ENCODE peak calls at places on chromosomes 1 and 21, in four cellular contexts. C is CD8-positive, alpha-beta T cell; E is AG04449; N is NB4. Z is an unnamed sample.
A peak's percentile ranks its signal among the peaks of the same experiment; 100 is the strongest.

GRCh38 chr1:240585975-240586374 is 26.0 kb downstream of the GREM2 start:
- DNase-seq in E (no peak), C (no peak), N (no peak), Z (no peak)

GRCh38 chr1:59900640-59901039 is 25.9 kb downstream of the CYP2J2 start:
- DNase-seq in C (no peak), E (no peak), N (no peak), Z (no peak)

GRCh38 chr1:1432566-1432950 is 2.9 kb upstream of the VWA1 start:
- DNase-seq in N (no peak), C (no peak), E (no peak), Z (no peak)

GRCh38 chr1:21764615-21765423 is 18.1 kb downstream of the USP48 start:
- DNase-seq in E (peak; percentile 71), N (peak; percentile 65), C (no peak), Z (peak; percentile 43)

GRCh38 chr1:217465102-217465501 is 165.8 kb downstream of the GPATCH2 start:
- DNase-seq in N (no peak), C (no peak), E (no peak), Z (no peak)

GRCh38 chr21:38077504-38077903 is 161.2 kb upstream of the KCNJ6 start:
- DNase-seq in C (no peak), N (no peak), E (no peak), Z (no peak)

GRCh38 chr1:94236021-94236491 is 1.3 kb downstream of the ARHGAP29 start:
- DNase-seq in N (no peak), C (no peak), E (peak; percentile 5), Z (no peak)

GRCh38 chr1:156959414-156959813 is 39.0 kb downstream of the LRRC71 start:
- DNase-seq in E (peak; percentile 47), C (no peak), N (no peak), Z (peak; percentile 24)

GRCh38 chr1:84048820-84049219 is 49.9 kb upstream of the TTLL7 start:
- DNase-seq in C (no peak), E (no peak), N (no peak), Z (no peak)

GRCh38 chr1:228543396-228543795 is 56.2 kb downstream of the RNF187 start:
- DNase-seq in C (no peak), E (no peak), N (no peak), Z (no peak)

GRCh38 chr1:230268371-230269170 is 157.6 kb downstream of the PGBD5 start:
- DNase-seq in C (no peak), N (peak; percentile 43), E (peak; percentile 21), Z (peak; percentile 46)

GRCh38 chr1:230272557-230272956 is 153.6 kb downstream of the PGBD5 start:
- DNase-seq in N (no peak), C (no peak), E (no peak), Z (no peak)

GRCh38 chr1:230271396-230272035 is 154.6 kb downstream of the PGBD5 start:
- DNase-seq in N (no peak), C (no peak), E (no peak), Z (no peak)

GRCh38 chr1:230270940-230271325 is 155.2 kb downstream of the PGBD5 start:
- DNase-seq in N (no peak), C (no peak), E (no peak), Z (no peak)

GRCh38 chr1:230270185-230270939 is 155.8 kb downstream of the PGBD5 start:
- DNase-seq in N (no peak), E (no peak), C (no peak), Z (no peak)
- H3K4me3 ChIP-seq in N (no peak overlapping the region), E (no peak overlapping the region), C (no peak overlapping the region), Z (no peak overlapping the region)

GRCh38 chr21:25710550-25710949 is 24.2 kb downstream of the ATP5PF start:
- DNase-seq in N (no peak), E (no peak), C (no peak), Z (no peak)
- TF ChIP-seq CTCF in N (no peak), E (no peak), C (no peak), Z (no peak)

GRCh38 chr1:153617677-153618076 is 1.6 kb upstream of the S100A14 start:
- DNase-seq in E (no peak), N (peak; percentile 58), C (peak; percentile 22), Z (no peak)

GRCh38 chr1:153616885-153617428 is 832 bp upstream of the S100A14 start:
- DNase-seq in C (no peak), E (no peak), N (no peak), Z (no peak)

GRCh38 chr1:153615406-153615805 is 719 bp downstream of the S100A14 start:
- DNase-seq in E (no peak), C (no peak), N (no peak), Z (no peak)

GRCh38 chr1:153614906-153615305 is 1.2 kb downstream of the S100A14 start:
- DNase-seq in C (no peak), N (no peak), E (no peak), Z (no peak)

GRCh38 chr1:153616144-153616884 is at the start of gene S100A14:
- DNase-seq in E (no peak), C (no peak), N (no peak), Z (no peak)
- H3K4me3 ChIP-seq in E (no peak within 1 kb of the TSS), C (no peak within 1 kb of the TSS), N (no peak within 1 kb of the TSS), Z (no peak within 1 kb of the TSS)

GRCh38 chr1:20505488-20505887 is 2.5 kb downstream of the MUL1 start:
- DNase-seq in C (no peak), N (no peak), E (no peak), Z (no peak)

GRCh38 chr1:20511518-20512428 is 3.8 kb upstream of the MUL1 start:
- DNase-seq in N (no peak), E (peak; percentile 9), C (no peak), Z (no peak)

GRCh38 chr1:20507248-20507563 is 745 bp downstream of the MUL1 start:
- DNase-seq in N (no peak), E (no peak), C (no peak), Z (no peak)

GRCh38 chr1:20508411-20508771 is 440 bp upstream of the MUL1 start:
- DNase-seq in N (no peak), E (no peak), C (no peak), Z (no peak)

DNA sequence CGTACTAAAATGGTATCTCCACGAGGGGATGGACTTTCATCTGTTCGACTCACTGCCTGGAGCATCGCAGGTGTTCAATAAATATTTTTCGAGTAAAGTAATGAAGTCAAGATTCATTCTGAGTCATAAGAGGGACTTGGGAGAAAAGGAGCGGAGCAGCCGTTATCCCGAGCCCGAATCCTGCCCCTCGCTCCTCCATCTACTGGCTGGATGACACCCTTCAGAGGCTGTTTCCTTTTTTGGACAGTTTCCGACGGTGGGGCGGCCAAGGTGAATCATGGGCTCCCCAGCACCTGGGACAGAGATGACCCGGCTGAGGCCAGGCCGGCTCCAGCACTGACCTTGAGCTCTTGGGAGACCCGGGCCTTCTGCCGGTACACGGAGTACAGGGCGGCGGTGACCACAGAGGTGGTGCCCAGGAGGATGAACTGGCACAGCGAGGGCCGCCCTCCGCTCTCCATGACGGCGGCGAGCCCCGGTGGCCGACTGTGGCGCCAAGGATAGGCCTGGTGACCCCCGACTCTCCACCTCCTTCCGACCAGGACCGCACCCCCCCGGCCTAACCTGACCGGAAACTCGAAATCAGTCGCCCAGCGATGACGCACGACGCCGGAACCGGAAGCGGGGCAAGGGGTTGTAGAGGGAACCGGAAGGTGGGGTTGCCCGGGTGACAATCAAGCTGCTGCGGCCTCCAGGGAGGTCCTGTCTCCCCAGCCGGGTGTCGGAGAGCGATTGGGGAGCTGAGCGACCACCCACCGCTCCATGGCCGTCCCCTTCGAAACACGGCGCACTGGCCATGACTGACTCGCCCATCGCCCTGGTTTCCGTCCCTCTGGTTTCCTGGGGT is at the start of gene MUL1:
- DNase-seq in C (peak; percentile 85), E (peak; percentile 31), N (peak; percentile 92), Z (peak; percentile 75)
- TF ChIP-seq CTCF in C (no peak), E (no peak), N (no peak), Z (no peak)

GRCh38 chr1:32972814-32973428 is 8.3 kb upstream of the RNF19B start:
- DNase-seq in E (no peak), N (no peak), C (no peak), Z (no peak)
- H3K4me3 ChIP-seq in E (peak overlapping the region; percentile 59), N (no peak overlapping the region), C (peak overlapping the region; percentile 33), Z (peak overlapping the region; percentile 41)

GRCh38 chr1:16050328-16050727 is 6.7 kb downstream of the CLCNKB start:
- DNase-seq in C (no peak), N (no peak), E (no peak), Z (no peak)

GRCh38 chr1:16047791-16048475 is 4.4 kb downstream of the CLCNKB start:
- DNase-seq in N (no peak), C (no peak), E (no peak), Z (no peak)

GRCh38 chr1:16051039-16051438 is 7.5 kb downstream of the CLCNKB start:
- DNase-seq in E (no peak), C (no peak), N (no peak), Z (no peak)

GRCh38 chr1:16046865-16047264 is 3.3 kb downstream of the CLCNKB start:
- DNase-seq in E (no peak), C (no peak), N (no peak), Z (no peak)

DNA sequence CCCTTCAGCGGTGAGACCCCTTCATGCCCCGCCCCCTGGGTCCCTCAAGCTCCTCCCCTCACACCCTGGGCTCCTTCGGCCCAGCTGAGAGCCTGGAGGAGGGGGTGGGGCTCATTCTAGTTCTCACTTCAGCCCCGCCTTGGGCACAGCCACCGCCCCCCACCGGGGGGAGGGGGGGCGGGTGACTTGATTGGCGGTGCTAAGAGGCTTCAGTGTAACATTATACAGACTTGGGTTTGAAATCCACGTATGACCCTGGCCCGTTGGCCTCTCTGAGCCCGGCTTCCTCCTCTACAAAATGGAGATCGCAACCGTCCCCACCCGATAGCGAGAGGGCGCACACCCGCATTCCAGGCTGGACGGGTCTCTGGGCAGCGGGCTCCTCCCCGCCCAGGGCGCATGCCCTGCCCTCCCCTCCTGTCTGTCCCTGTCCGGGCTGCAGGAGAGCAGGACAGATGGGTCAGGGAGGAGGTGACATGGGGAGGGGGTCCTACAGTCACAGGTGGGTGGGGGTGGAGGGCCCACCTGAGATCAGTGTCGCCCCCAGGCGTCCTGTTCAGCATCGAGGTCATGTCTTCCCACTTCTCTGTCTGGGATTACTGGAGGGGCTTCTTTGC is 5.1 kb downstream of the CLCNKB start:
- DNase-seq in C (no peak), N (peak; percentile 30), E (no peak), Z (no peak)
- TF ChIP-seq CTCF in C (no peak), N (no peak), E (no peak), Z (no peak)

DNA sequence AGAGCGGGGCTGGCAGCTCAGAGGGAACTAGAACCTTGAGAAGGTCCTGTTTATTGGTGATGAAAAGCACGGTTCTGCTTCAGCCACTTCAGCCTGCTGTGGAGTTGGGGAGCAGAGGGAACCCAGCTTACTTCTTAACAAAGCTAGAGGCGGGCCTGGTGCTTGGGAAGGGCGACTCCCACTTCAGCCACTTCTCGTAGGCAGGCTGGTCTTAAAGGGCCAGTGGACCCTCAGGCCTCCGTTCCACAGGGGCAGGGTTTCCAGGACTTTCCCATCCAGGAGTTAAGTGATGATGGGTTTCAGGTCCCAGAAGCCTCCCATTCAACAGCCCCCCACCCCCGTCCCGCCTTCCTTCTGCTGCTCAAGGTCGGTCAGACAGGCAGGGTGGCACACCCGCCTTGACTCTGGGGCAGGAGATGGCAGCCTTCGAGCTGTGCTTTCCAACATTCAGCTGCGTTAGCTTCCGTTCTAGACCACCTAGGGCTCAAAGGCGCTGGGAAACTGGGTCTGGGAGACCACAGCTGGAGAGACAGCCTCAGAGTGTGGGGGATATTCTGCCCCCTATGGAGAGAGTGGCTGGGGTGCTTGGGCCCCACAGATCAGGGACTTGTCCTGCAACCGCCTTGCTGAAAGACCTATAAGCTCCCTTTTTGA is 3.4 kb downstream of the RUNX3 start:
- DNase-seq in E (no peak), N (peak; percentile 45), C (no peak), Z (no peak)
- H3K4me3 ChIP-seq in E (peak overlapping the region; percentile 39), N (peak overlapping the region; percentile 80), C (peak overlapping the region; percentile 89), Z (peak overlapping the region; percentile 7)